ENCODE peak calls at places on chromosome 18, in seven cellular contexts. T, R, D, Q, I, A and F are unnamed samples.

GRCh38 chr18:70380915-70381896 is 92.4 kb downstream of the SOCS6 start:
- DNase-seq in D (peak), I (no peak), A (no peak), T (no peak), R (peak), Q (peak), F (peak)

GRCh38 chr18:69257861-69258458 is 142.7 kb upstream of the DOK6 start:
- DNase-seq in T (no peak), A (peak), R (no peak), Q (no peak), I (no peak), D (no peak), F (no peak)

GRCh38 chr18:26532367-26533340 is 15.7 kb downstream of the KCTD1 start:
- DNase-seq in D (no peak), Q (no peak), T (no peak), A (peak), I (no peak), R (no peak), F (no peak)

GRCh38 chr18:67730884-67731283 is 214.4 kb upstream of the DSEL start:
- DNase-seq in D (no peak), A (peak), I (no peak), R (no peak), Q (no peak), T (no peak), F (no peak)

GRCh38 chr18:50034029-50034428 is 160.9 kb downstream of the MYO5B start:
- DNase-seq in Q (no peak), R (no peak), D (no peak), I (no peak), T (no peak), A (no peak), F (no peak)

GRCh38 chr18:25042641-25043051 is 309.3 kb downstream of the ZNF521 start:
- DNase-seq in R (peak), I (no peak), Q (no peak), D (no peak), T (no peak), A (no peak), F (no peak)

GRCh38 chr18:46531472-46531871 is 125.5 kb downstream of the LOXHD1 start:
- DNase-seq in T (no peak), D (no peak), R (no peak), Q (no peak), A (no peak), I (no peak), F (no peak)

GRCh38 chr18:8991131-8991530 is 111.4 kb upstream of the NDUFV2 start:
- DNase-seq in A (no peak), T (no peak), I (no peak), D (no peak), Q (no peak), R (no peak), F (no peak)

GRCh38 chr18:31741096-31741735 is 19.5 kb downstream of the SLC25A52 start:
- DNase-seq in Q (no peak), D (peak), I (peak), T (no peak), A (peak), R (peak), F (no peak)

GRCh38 chr18:8507361-8507760 is 101.9 kb upstream of the RAB12 start:
- DNase-seq in T (no peak), D (no peak), R (peak), Q (no peak), A (peak), I (no peak), F (no peak)

GRCh38 chr18:48939368-48940097 is 11.2 kb downstream of the SMAD7 start:
- DNase-seq in D (no peak), A (peak), I (no peak), R (no peak), T (no peak), Q (no peak), F (no peak)

GRCh38 chr18:78728301-78729098 is 251.1 kb upstream of the SALL3 start:
- DNase-seq in R (no peak), A (no peak), Q (no peak), T (peak), I (no peak), D (no peak), F (no peak)

GRCh38 chr18:3093624-3094354 is 80.8 kb upstream of the LPIN2 start:
- DNase-seq in Q (no peak), I (no peak), R (no peak), A (no peak), T (no peak), D (peak), F (no peak)

GRCh38 chr18:26963292-26963691 is 97.8 kb upstream of the AQP4 start:
- DNase-seq in Q (no peak), D (no peak), I (no peak), T (no peak), A (no peak), R (peak), F (no peak)

GRCh38 chr18:39994521-39994920 is 1960.5 kb upstream of the PIK3C3 start:
- DNase-seq in I (no peak), D (no peak), A (no peak), Q (no peak), R (no peak), T (no peak), F (no peak)

GRCh38 chr18:61085751-61086150 is 247.5 kb upstream of the CDH20 start:
- DNase-seq in R (no peak), I (no peak), A (no peak), Q (no peak), D (no peak), T (no peak), F (no peak)

GRCh38 chr18:10094608-10095137 is 180.9 kb downstream of the VAPA start:
- DNase-seq in Q (no peak), I (no peak), D (no peak), A (no peak), R (no peak), T (no peak), F (no peak)

GRCh38 chr18:80009661-80010550 is 21.5 kb upstream of the TXNL4A start:
- DNase-seq in T (peak), R (no peak), I (no peak), A (peak), Q (no peak), D (peak), F (no peak)

GRCh38 chr18:54330768-54331548 is 26.7 kb downstream of the STARD6 start:
- DNase-seq in A (peak), D (no peak), I (no peak), T (no peak), Q (no peak), R (no peak), F (no peak)

GRCh38 chr18:26460449-26461091 is 87.8 kb downstream of the KCTD1 start:
- DNase-seq in R (peak), T (no peak), D (no peak), Q (no peak), A (no peak), I (no peak), F (no peak)

GRCh38 chr18:29163596-29163995 is 986.7 kb upstream of the CDH2 start:
- DNase-seq in Q (no peak), T (no peak), I (no peak), A (peak), R (no peak), D (no peak), F (no peak)

GRCh38 chr18:36181898-36182506 is 5.3 kb upstream of the MOCOS start:
- DNase-seq in R (no peak), Q (no peak), A (no peak), D (no peak), I (no peak), T (no peak), F (no peak)

GRCh38 chr18:80168982-80169381 is 59.9 kb downstream of the ADNP2 start:
- DNase-seq in Q (no peak), D (no peak), A (no peak), R (no peak), I (no peak), T (no peak), F (no peak)

GRCh38 chr18:48409591-48410094 is 460 bp upstream of the ZBTB7C start:
- DNase-seq in A (peak), T (no peak), D (peak), I (no peak), R (peak), Q (no peak), F (no peak)

GRCh38 chr18:48057018-48057417 is 126.6 kb upstream of the SMAD2 start:
- DNase-seq in I (no peak), R (no peak), D (no peak), A (no peak), Q (no peak), T (no peak), F (no peak)

GRCh38 chr18:48396561-48396960 is 12.6 kb downstream of the ZBTB7C start:
- DNase-seq in A (no peak), I (no peak), T (no peak), R (no peak), D (no peak), Q (no peak), F (no peak)

GRCh38 chr18:39455300-39455699 is 1889.7 kb upstream of the CELF4 start:
- DNase-seq in D (no peak), R (peak), T (no peak), Q (no peak), I (no peak), A (peak), F (no peak)

GRCh38 chr18:56532176-56532840 is 106.1 kb downstream of the TXNL1 start:
- DNase-seq in I (no peak), A (no peak), Q (no peak), R (no peak), T (no peak), D (no peak), F (no peak)